ENCODE peak calls at places on chromosome 14, in six cellular contexts. Q, W, M, T, D and G are unnamed samples.

GRCh38 chr14:55585854-55586253 is 5.8 kb downstream of the KTN1 start:
- DNase-seq in Q (no peak), D (no peak), W (no peak), T (no peak), M (no peak), G (no peak)

GRCh38 chr14:91140672-91141071 is 26.8 kb downstream of the DGLUCY start:
- DNase-seq in T (no peak), D (peak), Q (peak), M (no peak), W (no peak), G (no peak)

GRCh38 chr14:105862581-105863239 is 336.3 kb downstream of the TMEM121 start:
- DNase-seq in T (no peak), M (no peak), Q (no peak), W (peak), D (no peak), G (no peak)

GRCh38 chr14:21852775-21853174 is 179.2 kb upstream of the OR4E1 start:
- DNase-seq in D (no peak), M (no peak), T (no peak), W (no peak), Q (no peak), G (no peak)

GRCh38 chr14:91105673-91106072 is 8.2 kb upstream of the DGLUCY start:
- DNase-seq in Q (no peak), T (no peak), M (no peak), W (no peak), D (no peak), G (no peak)

GRCh38 chr14:75153295-75153694 is 23.1 kb downstream of the TMED10 start:
- DNase-seq in Q (no peak), W (no peak), D (no peak), M (no peak), T (no peak), G (no peak)

GRCh38 chr14:98741523-98741922 is 530.5 kb downstream of the BCL11B start:
- DNase-seq in Q (no peak), M (peak), W (no peak), D (no peak), T (no peak), G (no peak)

GRCh38 chr14:103889313-103890051 is 38.8 kb upstream of the TDRD9 start:
- DNase-seq in D (peak), Q (peak), M (no peak), W (no peak), T (no peak), G (no peak)

GRCh38 chr14:102418853-102419240 is 56.1 kb downstream of the TECPR2 start:
- DNase-seq in D (no peak), Q (no peak), T (no peak), W (no peak), M (no peak), G (no peak)

GRCh38 chr14:67357583-67358354 is 1.8 kb downstream of the ATP6V1D start:
- DNase-seq in D (peak), T (no peak), W (no peak), M (no peak), Q (no peak), G (no peak)

GRCh38 chr14:22276913-22277816 is 311.9 kb downstream of the DAD1 start:
- DNase-seq in Q (peak), W (no peak), M (no peak), T (no peak), D (peak), G (no peak)

DNA sequence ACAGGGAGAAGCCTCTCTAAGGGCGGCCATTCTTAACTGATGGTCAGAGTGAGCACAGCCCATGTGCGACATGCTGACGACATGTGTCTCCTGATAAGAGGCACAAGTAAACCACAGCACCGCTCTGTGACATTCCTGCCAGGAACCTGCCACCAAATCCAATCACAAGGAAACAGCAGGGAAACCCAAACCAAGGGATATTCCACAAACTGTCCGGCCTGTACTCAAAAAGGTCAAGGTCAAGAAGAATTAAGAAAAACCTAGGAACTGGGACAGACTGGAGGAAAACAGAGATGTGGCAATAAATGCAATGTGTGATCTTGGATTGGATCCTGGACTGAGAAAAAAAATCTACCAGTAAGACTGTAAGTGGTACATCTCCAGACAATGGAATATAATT is 91.9 kb downstream of the SYNE3 start:
- DNase-seq in T (no peak), W (no peak), D (no peak), M (no peak), Q (no peak), G (no peak)
- TF ChIP-seq POLR2AphosphoS5 in T (no peak), W (no peak), D (no peak), M (no peak), Q (no peak), G (no peak)

DNA sequence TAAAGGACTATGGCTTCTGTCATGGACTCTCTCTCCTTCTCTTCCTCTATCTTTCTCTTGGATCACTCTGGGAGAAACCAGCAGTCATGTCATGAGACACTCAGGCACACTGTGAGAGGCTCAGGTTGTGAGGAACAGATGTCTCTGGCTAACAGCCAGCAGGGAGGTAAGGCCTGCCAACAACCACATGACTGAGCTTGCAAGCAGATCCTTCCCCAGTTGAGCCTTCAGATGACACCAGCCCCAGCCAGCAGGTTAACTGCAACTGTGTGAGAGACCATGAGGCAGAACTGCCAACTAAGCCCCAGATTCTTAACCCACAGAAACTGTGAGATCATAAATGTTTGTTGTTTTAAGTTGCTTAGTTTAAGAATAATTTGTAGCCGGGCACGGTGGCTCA is 90.6 kb downstream of the VCPKMT start:
- DNase-seq in D (no peak), Q (no peak), M (no peak), T (no peak), W (no peak), G (no peak)
- TF ChIP-seq TAF1 in D (no peak), Q (no peak), M (no peak), T (no peak), W (no peak), G (no peak)

DNA sequence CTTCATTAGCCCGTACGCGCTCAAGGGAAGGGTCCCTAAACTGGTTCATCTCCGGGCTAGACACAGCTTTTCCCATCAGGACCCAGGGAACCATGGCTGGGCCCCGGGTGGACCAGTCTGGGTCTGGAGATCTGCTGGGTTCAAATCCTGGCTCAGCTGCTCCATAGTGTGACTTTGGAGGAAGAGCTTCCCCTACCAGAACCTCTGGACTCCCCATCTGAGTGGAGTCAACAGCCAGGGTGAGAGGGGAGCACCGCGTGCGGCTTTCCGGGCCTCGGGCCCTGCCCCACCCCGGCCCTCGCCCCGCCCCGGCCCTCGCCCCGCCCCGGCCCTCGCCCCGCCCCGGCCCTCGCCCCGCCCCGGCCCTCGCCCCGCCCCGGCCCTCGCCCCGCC is 41.2 kb downstream of the BEGAIN start:
- DNase-seq in M (peak), W (no peak), T (no peak), Q (no peak), D (peak), G (peak)
- TF ChIP-seq POLR2A in M (no peak), W (no peak), T (no peak), Q (no peak), D (peak), G (no peak)

GRCh38 chr14:77098470-77099353 is 654 bp downstream of the CIPC start:
- DNase-seq in T (no peak), Q (no peak), D (peak), W (no peak), M (no peak), G (no peak)
- TF ChIP-seq POLR2AphosphoS5 in T (no peak), Q (no peak), D (no peak), W (no peak), M (no peak), G (no peak)

GRCh38 chr14:53127832-53128231 is 25.3 kb downstream of the DDHD1 start:
- DNase-seq in D (no peak), M (no peak), W (no peak), T (no peak), Q (no peak), G (no peak)

GRCh38 chr14:53126705-53127104 is 26.4 kb downstream of the DDHD1 start:
- DNase-seq in W (no peak), M (no peak), T (no peak), D (no peak), Q (no peak), G (no peak)

GRCh38 chr14:53127151-53127550 is 26.0 kb downstream of the DDHD1 start:
- DNase-seq in D (no peak), W (no peak), T (no peak), M (no peak), Q (no peak), G (no peak)

GRCh38 chr14:53128706-53129105 is 24.4 kb downstream of the DDHD1 start:
- DNase-seq in M (no peak), W (no peak), D (no peak), T (no peak), Q (no peak), G (no peak)

DNA sequence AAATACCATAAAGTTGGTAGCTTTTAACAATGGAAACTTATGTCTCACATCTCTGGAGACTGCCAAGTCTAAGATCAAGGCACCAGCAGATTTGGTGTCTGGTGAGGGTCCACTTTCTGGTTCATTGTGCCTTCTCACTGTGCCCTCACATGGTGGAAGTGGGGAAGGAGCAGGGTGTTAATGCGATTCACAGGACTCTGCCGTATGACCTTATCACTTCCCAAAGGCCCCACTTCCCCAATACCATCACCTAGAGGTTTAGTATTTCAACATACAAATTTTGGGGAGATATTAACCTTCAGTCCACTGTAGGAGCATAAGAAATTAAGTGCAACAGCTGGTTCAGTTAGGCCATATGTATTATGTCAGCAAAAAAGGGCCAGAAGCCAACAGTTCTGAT is 24.8 kb downstream of the DDHD1 start:
- DNase-seq in D (no peak), W (no peak), M (no peak), Q (no peak), T (no peak), G (no peak)
- TF ChIP-seq TAF1 in D (no peak), W (no peak), M (no peak), Q (no peak), T (no peak), G (no peak)

GRCh38 chr14:49867831-49868719 is 15.5 kb upstream of the NEMF start:
- DNase-seq in T (peak), M (peak), W (peak), D (peak), Q (peak), G (peak)
- TF ChIP-seq POLR2A in T (peak), M (peak), W (peak), D (peak), Q (peak), G (peak)

GRCh38 chr14:65377576-65377975 is 35.0 kb upstream of the FUT8 start:
- DNase-seq in M (no peak), Q (no peak), D (no peak), T (no peak), W (no peak), G (no peak)

GRCh38 chr14:65387171-65387570 is 25.4 kb upstream of the FUT8 start:
- DNase-seq in Q (no peak), W (no peak), D (no peak), M (no peak), T (no peak), G (no peak)

GRCh38 chr14:65387628-65388027 is 24.9 kb upstream of the FUT8 start:
- DNase-seq in T (no peak), W (no peak), Q (no peak), D (no peak), M (no peak), G (no peak)

GRCh38 chr14:65382586-65382985 is 29.9 kb upstream of the FUT8 start:
- DNase-seq in Q (no peak), M (no peak), T (no peak), D (no peak), W (no peak), G (no peak)
- TF ChIP-seq POLR2AphosphoS5 in Q (no peak), M (no peak), T (no peak), D (no peak), W (no peak), G (no peak)

DNA sequence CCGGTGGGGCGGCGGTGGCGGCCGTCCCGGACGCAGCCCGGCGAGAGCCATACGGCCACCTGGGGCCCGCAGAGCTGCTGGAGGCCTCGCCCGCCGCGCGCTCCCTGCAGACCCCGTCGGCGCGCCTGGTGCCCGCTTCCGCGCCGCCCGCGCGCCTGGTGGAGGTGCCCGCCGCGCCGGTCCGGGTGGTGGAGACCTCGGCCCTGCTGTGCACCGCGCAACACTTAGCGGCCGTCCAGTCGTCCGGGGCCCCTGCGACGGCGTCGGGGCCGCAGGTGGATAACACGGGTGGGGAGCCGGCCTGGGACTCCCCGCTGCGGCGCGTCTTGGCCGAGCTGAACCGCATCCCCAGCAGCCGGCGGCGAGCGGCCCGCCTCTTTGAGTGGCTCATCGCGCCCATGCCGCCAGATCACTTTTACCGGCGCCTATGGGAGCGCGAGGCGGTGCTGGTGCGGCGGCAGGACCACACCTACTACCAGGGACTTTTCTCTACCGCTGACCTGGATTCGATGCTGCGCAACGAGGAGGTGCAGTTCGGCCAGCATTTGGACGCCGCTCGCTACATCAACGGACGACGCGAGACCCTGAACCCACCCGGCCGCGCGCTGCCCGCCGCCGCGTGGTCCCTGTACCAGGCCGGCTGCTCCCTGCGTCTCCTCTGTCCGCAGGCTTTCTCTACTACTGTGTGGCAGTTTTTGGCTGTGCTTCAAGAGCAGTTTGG is 683 bp downstream of the RIOX1 start:
- DNase-seq in Q (peak), W (peak), T (no peak), D (peak), M (peak), G (peak)
- TF ChIP-seq TAF1 in Q (no peak), W (peak), T (no peak), D (no peak), M (peak), G (peak)